ENCODE peak calls at places on chromosome 17, in ten cellular contexts. Q, M, Z, V, U, S, A, R, Y and J are unnamed samples.

GRCh38 chr17:73184133-73184993 is 8.5 kb upstream of the COG1 start:
- DNase-seq in Q (no peak), Z (no peak), R (no peak), S (no peak), M (no peak), Y (no peak), A (no peak), U (no peak), V (no peak), J (no peak)

GRCh38 chr17:79991924-79992656 is 43.6 kb downstream of the TBC1D16 start:
- DNase-seq in U (no peak), Q (peak; percentile 22), Z (peak; percentile 9), S (peak; percentile 51), V (no peak), M (no peak), A (peak; percentile 67), Y (no peak), R (peak; percentile 9), J (no peak)

GRCh38 chr17:57600092-57600491 is 145.0 kb downstream of the CCDC182 start:
- DNase-seq in U (no peak), M (no peak), V (no peak), Z (peak; percentile 61), R (no peak), A (no peak), S (no peak), Q (no peak), Y (peak; percentile 76), J (no peak)

GRCh38 chr17:48068491-48068961 is 20.4 kb downstream of the NFE2L1 start:
- DNase-seq in U (peak; percentile 52), Z (no peak), V (no peak), Y (no peak), M (peak; percentile 77), S (no peak), R (peak; percentile 74), Q (no peak), A (no peak), J (no peak)

GRCh38 chr17:14748036-14748715 is 447.3 kb downstream of the HS3ST3B1 start:
- DNase-seq in A (no peak), R (no peak), Z (no peak), U (no peak), S (no peak), V (no peak), Q (peak; percentile 9), Y (no peak), M (peak; percentile 50), J (no peak)

GRCh38 chr17:77863814-77864161 is 94.7 kb upstream of the TNRC6C start:
- DNase-seq in M (no peak), V (no peak), A (no peak), R (no peak), Y (no peak), Q (no peak), U (no peak), Z (peak; percentile 42), S (peak; percentile 57), J (no peak)

GRCh38 chr17:7176870-7177209 is 2.3 kb downstream of the ASGR1 start:
- DNase-seq in S (no peak), U (no peak), V (no peak), Q (no peak), Y (no peak), M (no peak), Z (peak; percentile 29), A (no peak), R (no peak), J (no peak)

GRCh38 chr17:4858068-4858879 is 25.1 kb downstream of the MINK1 start:
- DNase-seq in S (peak; percentile 56), A (no peak), Z (peak; percentile 57), M (peak; percentile 43), U (peak; percentile 88), Q (no peak), Y (no peak), V (no peak), R (no peak), J (no peak)

GRCh38 chr17:17001076-17001777 is 29.3 kb upstream of the TNFRSF13B start:
- DNase-seq in V (no peak), Q (no peak), M (no peak), A (no peak), Z (no peak), Y (no peak), S (no peak), R (no peak), U (no peak), J (no peak)

GRCh38 chr17:34059423-34060220 is 195.5 kb upstream of the CCL2 start:
- DNase-seq in Z (no peak), V (no peak), Y (no peak), U (no peak), Q (no peak), S (no peak), M (no peak), R (no peak), A (no peak), J (no peak)

GRCh38 chr17:60390881-60391418 is 983 bp downstream of the USP32 start:
- DNase-seq in Q (peak; percentile 41), Y (peak; percentile 62), A (no peak), S (peak; percentile 28), R (peak; percentile 58), Z (peak; percentile 62), M (peak; percentile 41), U (peak; percentile 80), V (no peak), J (peak; percentile 67)

GRCh38 chr17:15408803-15409202 is 58.6 kb downstream of the CDRT4 start:
- DNase-seq in S (no peak), A (no peak), Y (no peak), U (no peak), Q (no peak), M (no peak), Z (no peak), R (no peak), V (no peak), J (no peak)

GRCh38 chr17:82227629-82228277 is 1.1 kb upstream of the SLC16A3 start:
- DNase-seq in S (peak; percentile 21), R (no peak), A (no peak), V (no peak), Y (no peak), U (no peak), Q (no peak), Z (no peak), M (peak; percentile 8), J (no peak)

GRCh38 chr17:17425591-17425990 is 51.2 kb upstream of the MED9 start:
- DNase-seq in M (peak; percentile 59), S (no peak), Z (peak; percentile 73), A (no peak), V (no peak), Y (no peak), U (no peak), Q (no peak), R (peak; percentile 31), J (no peak)

GRCh38 chr17:48012151-48012520 is 25.5 kb downstream of the COPZ2 start:
- DNase-seq in M (no peak), Z (peak; percentile 37), Q (peak; percentile 70), R (peak; percentile 50), Y (peak; percentile 68), V (no peak), S (peak; percentile 49), A (peak; percentile 87), U (peak; percentile 31), J (peak; percentile 98)

GRCh38 chr17:38911081-38911730 is 14.2 kb upstream of the LASP1NB start:
- DNase-seq in M (no peak), Z (no peak), U (no peak), Y (no peak), V (no peak), Q (no peak), S (no peak), R (no peak), A (no peak), J (no peak)